ENCODE peak calls at places on chromosome 20, in seven cellular contexts. K is activated B cell treated with CpG ODN at 0.5 μM for 24 hours; T is mammary epithelial cell; N is uterus; C is activated naive CD8-positive, alpha-beta T cell treated with anti-CD3 and anti-CD28 coated beads, Interleukin-2, amount 50 U/mL, for 24 hours; G is Right ventricle myocardium inferior; R is GM13976. E is an unnamed sample.

GRCh38 chr20:10242166-10242565 is 23.5 kb downstream of the SNAP25 start:
- DNase-seq in C (no peak), G (no peak), T (no peak), K (no peak), N (no peak), R (no peak), E (no peak)

GRCh38 chr20:40513010-40513409 is 176.0 kb downstream of the MAFB start:
- DNase-seq in T (no peak), C (no peak), G (no peak), N (no peak), K (no peak), R (no peak), E (no peak)

GRCh38 chr20:18739785-18740184 is 73.8 kb upstream of the SCP2D1 start:
- DNase-seq in T (no peak), N (peak; percentile 95), K (no peak), R (no peak), C (no peak), G (no peak), E (peak; percentile 12)

GRCh38 chr20:17808782-17809181 is 109.0 kb downstream of the BANF2 start:
- DNase-seq in N (no peak), C (no peak), R (no peak), T (no peak), G (no peak), K (no peak), E (no peak)

GRCh38 chr20:19974621-19975435 is 42.3 kb upstream of the NAA20 start:
- DNase-seq in N (peak; percentile 91), C (no peak), K (no peak), T (peak; percentile 91), G (peak; percentile 91), R (no peak), E (peak; percentile 78)

GRCh38 chr20:61312909-61313308 is 60.8 kb downstream of the CDH4 start:
- DNase-seq in R (no peak), C (no peak), N (no peak), G (no peak), T (no peak), K (no peak), E (no peak)

GRCh38 chr20:4689224-4689623 is 32.5 kb upstream of the PRND start:
- DNase-seq in G (no peak), C (no peak), R (no peak), K (no peak), T (no peak), N (no peak), E (no peak)

GRCh38 chr20:50933589-50933988 is 2.4 kb upstream of the ADNP start:
- DNase-seq in G (no peak), T (no peak), R (no peak), C (no peak), K (no peak), N (no peak), E (no peak)

GRCh38 chr20:46787986-46788762 is 78.7 kb downstream of the SLC2A10 start:
- DNase-seq in N (no peak), R (no peak), C (no peak), K (no peak), G (no peak), T (no peak), E (no peak)

GRCh38 chr20:63064310-63064709 is 57.5 kb upstream of the BHLHE23 start:
- DNase-seq in R (no peak), C (no peak), N (no peak), T (no peak), K (no peak), G (no peak), E (no peak)

GRCh38 chr20:34522969-34523871 is 7.0 kb downstream of the DYNLRB1 start:
- DNase-seq in K (no peak), R (no peak), C (peak; percentile 65), T (peak; percentile 17), N (peak; percentile 39), G (no peak), E (no peak)

GRCh38 chr20:48983423-48984400 is 62.2 kb downstream of the ARFGEF2 start:
- DNase-seq in R (no peak), N (peak; percentile 24), K (no peak), C (no peak), T (peak; percentile 87), G (no peak), E (no peak)

GRCh38 chr20:3621111-3621510 is 42.1 kb downstream of the GFRA4 start:
- DNase-seq in N (no peak), K (no peak), T (no peak), R (no peak), G (no peak), C (no peak), E (no peak)

GRCh38 chr20:63173552-63174191 is 42.3 kb downstream of the YTHDF1 start:
- DNase-seq in K (no peak), R (no peak), N (no peak), T (no peak), G (no peak), C (no peak), E (no peak)

GRCh38 chr20:1813674-1814635 is 81.3 kb upstream of the SIRPA start:
- DNase-seq in N (no peak), K (no peak), R (no peak), G (no peak), C (no peak), T (no peak), E (no peak)

GRCh38 chr20:37394543-37395410 is 48.8 kb downstream of the SRC start:
- DNase-seq in G (peak; percentile 63), K (no peak), R (no peak), C (no peak), N (no peak), T (peak; percentile 94), E (no peak)

GRCh38 chr20:11921326-11921725 is 3.6 kb downstream of the BTBD3 start:
- DNase-seq in R (no peak), N (no peak), K (no peak), G (no peak), T (no peak), C (no peak), E (no peak)

GRCh38 chr20:56788041-56788670 is 159.1 kb downstream of the TFAP2C start:
- DNase-seq in R (no peak), N (peak; percentile 73), C (no peak), K (no peak), G (no peak), T (peak; percentile 85), E (no peak)

GRCh38 chr20:58994390-58995159 is 12.5 kb downstream of the CTSZ start:
- DNase-seq in G (no peak), R (no peak), K (no peak), C (no peak), T (no peak), N (no peak), E (no peak)

GRCh38 chr20:37384683-37385174 is 38.8 kb downstream of the SRC start:
- DNase-seq in R (peak; percentile 91), T (peak; percentile 30), K (peak; percentile 87), N (peak; percentile 57), C (peak; percentile 87), G (peak; percentile 86), E (peak; percentile 37)

GRCh38 chr20:63409066-63409833 is 48.1 kb upstream of the CHRNA4 start:
- DNase-seq in K (no peak), R (no peak), G (peak; percentile 37), N (no peak), T (no peak), C (no peak), E (no peak)

GRCh38 chr20:4966826-4967751 is 34.2 kb downstream of the SLC23A2 start:
- DNase-seq in C (no peak), G (no peak), R (no peak), T (no peak), N (no peak), K (no peak), E (no peak)

GRCh38 chr20:56630086-56630493 is 984 bp downstream of the TFAP2C start:
- DNase-seq in C (peak; percentile 17), T (peak; percentile 95), N (peak; percentile 21), G (no peak), K (no peak), R (peak; percentile 51), E (no peak)

GRCh38 chr20:10651227-10651990 is 22.4 kb downstream of the JAG1 start:
- DNase-seq in K (no peak), T (no peak), C (no peak), R (no peak), G (no peak), N (peak; percentile 55), E (no peak)

GRCh38 chr20:36399147-36399968 is 93.2 kb downstream of the DLGAP4 start:
- DNase-seq in G (no peak), T (peak; percentile 53), C (peak; percentile 53), N (no peak), R (peak; percentile 76), K (no peak), E (peak; percentile 26)

GRCh38 chr20:61815678-61816077 is 250.0 kb downstream of the TAF4 start:
- DNase-seq in K (no peak), R (no peak), G (no peak), C (no peak), T (no peak), N (no peak), E (no peak)

GRCh38 chr20:59081036-59081435 is 38.5 kb upstream of the PRELID3B start:
- DNase-seq in K (no peak), G (no peak), R (no peak), N (no peak), C (no peak), T (no peak), E (no peak)

GRCh38 chr20:62724692-62725595 is 16.3 kb downstream of the NTSR1 start:
- DNase-seq in N (no peak), T (no peak), K (no peak), C (no peak), R (no peak), G (peak; percentile 39), E (no peak)

GRCh38 chr20:10297223-10297622 is 78.6 kb downstream of the SNAP25 start:
- DNase-seq in K (no peak), G (no peak), T (no peak), C (no peak), N (no peak), R (no peak), E (no peak)

GRCh38 chr20:1951436-1952115 is 42.3 kb downstream of the PDYN start:
- DNase-seq in T (no peak), G (no peak), R (no peak), C (no peak), N (no peak), K (no peak), E (no peak)

GRCh38 chr20:19706463-19706862 is 51.6 kb upstream of the RIN2 start:
- DNase-seq in T (no peak), R (no peak), C (no peak), G (no peak), N (no peak), K (peak; percentile 34), E (no peak)

GRCh38 chr20:36632147-36632486 is 13.9 kb downstream of the SLA2 start:
- DNase-seq in R (no peak), C (no peak), K (no peak), N (no peak), T (no peak), G (no peak), E (no peak)

GRCh38 chr20:41055679-41056078 is 27.1 kb downstream of the TOP1 start:
- DNase-seq in R (no peak), T (no peak), G (no peak), C (no peak), K (no peak), N (no peak), E (no peak)